ENCODE peak calls at places on chromosomes 5 and 9, in eight cellular contexts. F, Z, A, E, L, G, R and K are unnamed samples.

GRCh38 chr5:39780341-39780740 is 355.6 kb upstream of the DAB2 start:
- DNase-seq in L (peak; percentile 78), Z (no peak), G (no peak), A (no peak), F (no peak), E (peak; percentile 71), R (no peak), K (no peak)

GRCh38 chr5:88613051-88613450 is 269.9 kb downstream of the MEF2C start:
- DNase-seq in G (no peak), L (no peak), Z (no peak), R (no peak), F (no peak), A (no peak), E (no peak), K (no peak)

GRCh38 chr9:86176468-86176867 is 77.1 kb upstream of the GOLM1 start:
- DNase-seq in L (peak; percentile 6), A (no peak), G (no peak), R (no peak), Z (no peak), F (no peak), E (no peak), K (no peak)

GRCh38 chr5:95786821-95787408 is 35.6 kb downstream of the GLRX start:
- DNase-seq in Z (no peak), E (peak; percentile 59), F (no peak), A (peak; percentile 59), G (no peak), L (peak; percentile 78), R (no peak), K (no peak)

GRCh38 chr5:39517800-39518199 is 93.0 kb upstream of the DAB2 start:
- DNase-seq in R (no peak), Z (no peak), A (peak; percentile 89), L (peak; percentile 87), E (peak; percentile 79), G (no peak), F (no peak), K (no peak)

GRCh38 chr9:117815315-117815714 is 111.1 kb downstream of the TLR4 start:
- DNase-seq in A (no peak), L (no peak), F (no peak), Z (no peak), E (no peak), G (no peak), R (no peak), K (no peak)

GRCh38 chr9:110214090-110214489 is 6.1 kb upstream of the C9orf152 start:
- DNase-seq in A (no peak), G (no peak), R (no peak), E (no peak), F (no peak), Z (no peak), L (no peak), K (no peak)

GRCh38 chr9:131715906-131716305 is 24.0 kb downstream of the RAPGEF1 start:
- DNase-seq in Z (peak; percentile 64), A (no peak), L (peak; percentile 39), F (no peak), R (no peak), E (no peak), G (no peak), K (no peak)

GRCh38 chr5:126015244-126016054 is 407.8 kb upstream of the GRAMD2B start:
- DNase-seq in F (no peak), E (peak; percentile 31), R (no peak), L (peak; percentile 55), A (no peak), Z (no peak), G (no peak), K (no peak)

GRCh38 chr9:114035221-114035844 is 42.8 kb downstream of the AMBP start:
- DNase-seq in E (no peak), L (no peak), F (peak; percentile 12), Z (no peak), A (no peak), R (no peak), G (no peak), K (no peak)

GRCh38 chr5:156096259-156096658 is 230.7 kb upstream of the SGCD start:
- DNase-seq in E (peak; percentile 12), A (no peak), G (no peak), Z (no peak), R (no peak), L (no peak), F (no peak), K (no peak)

GRCh38 chr5:113243349-113243664 is 191.5 kb downstream of the TSSK1B start:
- DNase-seq in E (no peak), G (no peak), A (no peak), R (no peak), Z (no peak), L (no peak), F (no peak), K (no peak)

GRCh38 chr5:40831346-40832210 is 3.4 kb downstream of the RPL37 start:
- DNase-seq in R (no peak), E (no peak), G (no peak), A (no peak), F (no peak), Z (no peak), L (no peak), K (no peak)

GRCh38 chr9:125472926-125473701 is 211.5 kb downstream of the GAPVD1 start:
- DNase-seq in F (no peak), A (peak; percentile 33), Z (peak; percentile 34), R (no peak), E (peak; percentile 23), L (peak; percentile 83), G (no peak), K (no peak)

GRCh38 chr9:75851917-75852316 is 38.6 kb upstream of the PCSK5 start:
- DNase-seq in E (no peak), Z (no peak), R (no peak), A (no peak), L (no peak), F (no peak), G (peak; percentile 13), K (no peak)

GRCh38 chr9:92242115-92242778 is 51.2 kb downstream of the IARS1 start:
- DNase-seq in A (peak; percentile 63), F (no peak), R (no peak), E (peak; percentile 83), L (peak; percentile 73), Z (no peak), G (no peak), K (no peak)

GRCh38 chr5:37615184-37615583 is 224.7 kb downstream of the GDNF start:
- DNase-seq in F (no peak), L (peak; percentile 80), R (no peak), Z (no peak), G (no peak), A (peak; percentile 85), E (peak; percentile 84), K (no peak)

GRCh38 chr5:33992864-33993263 is 8.4 kb upstream of the SLC45A2 start:
- DNase-seq in E (no peak), F (no peak), R (no peak), A (no peak), L (no peak), G (no peak), Z (no peak), K (no peak)

GRCh38 chr5:33997331-33997983 is 10.4 kb downstream of the AMACR start:
- DNase-seq in Z (no peak), R (peak; percentile 93), E (peak; percentile 85), G (no peak), A (peak; percentile 86), L (peak; percentile 91), F (peak; percentile 53), K (no peak)

GRCh38 chr5:33999986-34000385 is 7.9 kb downstream of the AMACR start:
- DNase-seq in Z (no peak), F (no peak), R (no peak), L (no peak), A (no peak), G (no peak), E (no peak), K (no peak)

GRCh38 chr5:33994845-33995244 is 10.4 kb upstream of the SLC45A2 start:
- DNase-seq in G (no peak), F (no peak), A (peak; percentile 57), E (peak; percentile 47), R (no peak), Z (no peak), L (peak; percentile 46), K (no peak)
- TF ChIP-seq CTCF in G (no peak), F (no peak), A (peak; percentile 48), E (no peak), R (no peak), Z (no peak), L (no peak), K (no peak)

DNA sequence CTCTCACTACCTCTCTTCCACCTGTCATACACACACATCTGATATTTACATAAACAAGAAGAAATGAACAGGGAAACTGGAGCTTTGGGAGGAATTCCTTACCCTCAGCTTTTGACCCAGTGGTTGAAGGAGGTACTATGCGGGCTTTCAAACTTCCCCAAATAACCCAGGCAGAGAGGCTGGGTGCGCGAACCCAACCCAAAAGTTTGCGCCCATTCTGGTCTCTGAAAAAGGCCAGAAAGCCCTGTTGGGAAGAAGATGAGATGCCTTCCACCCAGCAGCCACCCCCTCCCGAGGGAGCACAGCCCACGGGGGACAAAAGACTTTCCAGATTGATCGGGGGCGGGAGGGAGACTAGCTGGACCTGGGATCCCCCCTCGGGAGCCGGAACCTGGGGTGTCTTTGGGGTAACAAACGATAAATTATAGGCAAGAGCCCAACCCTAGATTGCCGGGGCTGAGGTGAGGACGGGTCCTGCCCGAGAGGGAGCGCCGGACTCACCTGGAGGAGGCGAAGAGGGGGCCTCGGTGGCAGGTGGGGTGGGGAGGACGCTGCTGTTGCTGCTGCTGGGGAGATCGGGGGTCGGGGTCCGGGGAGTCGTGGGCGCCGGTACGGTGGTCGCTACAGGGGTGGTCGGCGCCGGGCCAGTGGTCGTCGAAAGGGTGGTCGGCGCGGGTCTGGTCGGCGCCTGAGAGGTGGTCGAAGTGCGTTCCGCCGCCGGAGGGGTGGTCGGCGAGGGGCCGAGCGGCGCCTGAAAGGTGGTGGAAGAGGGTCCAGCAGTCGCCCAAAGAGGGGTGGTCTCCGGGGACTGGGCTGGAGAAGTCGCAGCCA is 798 bp downstream of the MEGF9 start:
- DNase-seq in L (no peak), G (peak; percentile 21), Z (peak; percentile 29), F (no peak), E (no peak), R (no peak), A (no peak), K (no peak)
- TF ChIP-seq CTCF in L (peak; percentile 20), G (peak; percentile 16), Z (peak; percentile 46), F (peak; percentile 22), E (no peak), R (no peak), A (peak; percentile 29), K (no peak)

GRCh38 chr9:15426019-15426418 is 3.3 kb downstream of the SNAPC3 start:
- DNase-seq in Z (no peak), F (no peak), A (no peak), R (no peak), E (no peak), L (no peak), G (no peak), K (no peak)
- TF ChIP-seq CTCF in Z (no peak), F (no peak), A (no peak), R (no peak), E (no peak), L (no peak), G (no peak), K (no peak)

DNA sequence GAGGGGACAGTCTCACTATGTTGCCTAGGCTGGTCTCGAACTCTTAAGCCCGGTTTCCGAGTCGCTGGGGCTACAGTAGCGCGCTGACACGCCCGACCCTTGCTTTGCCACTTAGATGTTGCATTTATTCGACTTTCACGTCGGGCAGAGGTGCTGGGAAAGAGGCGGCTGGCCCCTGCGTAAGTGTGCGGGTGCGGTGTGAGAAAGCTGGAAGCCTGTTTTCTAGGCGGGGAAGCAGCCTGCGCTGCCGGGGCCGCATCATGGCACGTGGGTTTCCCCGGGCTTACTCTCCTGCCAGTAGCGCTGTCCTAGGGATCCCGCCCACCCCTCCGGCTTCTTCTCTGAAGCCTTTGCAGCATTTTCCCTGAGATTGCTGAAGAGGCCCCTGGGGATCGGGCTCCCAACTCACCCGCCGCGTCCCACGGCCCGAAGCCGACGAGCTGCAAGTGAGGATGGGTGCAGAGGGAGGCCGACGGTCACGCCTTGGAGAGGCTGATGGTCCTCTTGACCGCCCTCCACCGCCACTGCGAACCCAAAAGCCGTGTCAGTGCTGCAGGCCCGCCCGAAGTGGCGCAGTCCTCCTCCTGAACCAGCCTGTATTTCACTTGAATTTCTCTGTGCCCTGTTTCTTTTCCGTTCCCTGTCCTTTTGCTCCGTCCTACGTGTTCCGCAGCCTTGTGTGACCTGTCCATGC is 5.8 kb upstream of the TRIM41 start:
- DNase-seq in G (peak; percentile 21), E (peak; percentile 38), L (peak; percentile 56), Z (peak; percentile 53), F (no peak), A (peak; percentile 63), R (no peak), K (peak; percentile 67)
- TF ChIP-seq CTCF in G (peak; percentile 21), E (no peak), L (no peak), Z (no peak), F (no peak), A (no peak), R (no peak), K (no peak)